ENCODE peak calls at places on chromosomes 7 and 10, in ten cellular contexts. G is neural progenitor cell; O is pancreas; P is right atrium auricular region; B is HCT116; R is CD8-positive, alpha-beta T cell; V is psoas muscle; J is Panc1; D is tibial artery; U is A673. W is an unnamed sample. For H3K4me1, the result is how much of the 10 kb centered on the place peaks cover.

GRCh38 chr10:64416011-64416410 is 894.8 kb downstream of the REEP3 start:
- DNase-seq in V (no peak), R (no peak), J (no peak), P (no peak), B (no peak), G (no peak), O (no peak), D (no peak), U (peak), W (no peak)

GRCh38 chr7:5419523-5420107 is 4.0 kb downstream of the TNRC18 start:
- DNase-seq in V (no peak), B (no peak), J (no peak), R (no peak), U (no peak), O (peak), D (no peak), G (peak), P (no peak), W (no peak)

GRCh38 chr10:124739119-124739921 is 4.9 kb downstream of the FAM53B start:
- DNase-seq in U (no peak), O (no peak), R (no peak), B (no peak), D (no peak), V (no peak), G (peak), J (no peak), P (peak), W (peak)

GRCh38 chr7:98458090-98458875 is 57.4 kb upstream of the BAIAP2L1 start:
- DNase-seq in D (no peak), R (no peak), O (no peak), U (no peak), B (no peak), P (no peak), V (no peak), G (no peak), J (no peak), W (no peak)

GRCh38 chr10:4315529-4315928 is 510.5 kb upstream of the AKR1E2 start:
- DNase-seq in G (no peak), R (no peak), V (no peak), J (peak), O (no peak), D (peak), P (no peak), B (no peak), U (no peak), W (no peak)

GRCh38 chr7:113128028-113128427 is 9.7 kb upstream of the SMIM30 start:
- DNase-seq in V (no peak), J (no peak), P (no peak), U (no peak), R (no peak), G (no peak), D (no peak), B (no peak), O (no peak), W (no peak)

GRCh38 chr7:400901-401485 is 111.0 kb downstream of the FOXL3 start:
- DNase-seq in U (no peak), D (peak), V (no peak), P (no peak), B (no peak), O (peak), R (no peak), G (no peak), J (no peak), W (no peak)

GRCh38 chr10:29590598-29591415 is 44.0 kb downstream of the SVIL start:
- DNase-seq in O (no peak), G (peak), J (peak), D (no peak), V (no peak), B (peak), P (no peak), U (peak), R (no peak), W (peak)

GRCh38 chr7:28706607-28707006 is 251.5 kb downstream of the TRIL start:
- DNase-seq in D (no peak), J (no peak), P (no peak), V (no peak), U (no peak), G (no peak), O (no peak), R (no peak), B (no peak), W (no peak)

GRCh38 chr10:9254353-9254752 is 1199.9 kb downstream of the GATA3 start:
- DNase-seq in U (no peak), O (no peak), J (peak), V (no peak), D (no peak), P (no peak), B (no peak), R (no peak), G (no peak), W (no peak)

GRCh38 chr7:44143606-44144250 is 2.6 kb upstream of the MYL7 start:
- DNase-seq in G (no peak), O (no peak), D (peak), V (no peak), P (no peak), B (no peak), R (no peak), U (no peak), J (no peak), W (no peak)

GRCh38 chr7:78863248-78863647 is 590.2 kb downstream of the MAGI2 start:
- DNase-seq in J (no peak), O (no peak), D (no peak), R (no peak), V (no peak), B (no peak), G (peak), P (no peak), U (no peak), W (no peak)

GRCh38 chr7:143229054-143229790 is 7.4 kb downstream of the TAS2R40 start:
- DNase-seq in O (no peak), V (no peak), D (no peak), U (peak), R (no peak), J (no peak), G (peak), P (no peak), B (no peak), W (no peak)

GRCh38 chr10:93615576-93615975 is 3.2 kb downstream of the PDE6C start:
- DNase-seq in P (no peak), O (no peak), B (no peak), G (no peak), D (no peak), V (no peak), U (no peak), J (no peak), R (no peak), W (no peak)

GRCh38 chr7:34153680-34154270 is 248.4 kb downstream of the BMPER start:
- DNase-seq in U (no peak), D (no peak), G (no peak), B (no peak), P (no peak), R (no peak), J (no peak), O (no peak), V (no peak), W (no peak)

GRCh38 chr10:110008518-110009339 is 945 bp downstream of the ADD3 start:
- DNase-seq in B (no peak), O (peak), R (peak), V (peak), U (peak), P (no peak), G (peak), J (no peak), D (no peak), W (peak)

GRCh38 chr7:154744226-154744860 is 258.6 kb downstream of the PAXIP1 start:
- DNase-seq in J (peak), D (no peak), G (peak), V (no peak), O (peak), R (no peak), P (no peak), B (no peak), U (peak), W (no peak)

GRCh38 chr7:38179719-38180333 is 1.8 kb downstream of the STARD3NL start:
- DNase-seq in P (no peak), D (no peak), U (no peak), R (no peak), G (no peak), B (no peak), V (no peak), O (no peak), J (no peak), W (no peak)

GRCh38 chr7:41881313-41882130 is 178.6 kb upstream of the INHBA start:
- DNase-seq in J (no peak), B (no peak), V (no peak), D (peak), P (no peak), R (peak), G (no peak), O (peak), U (no peak), W (no peak)

GRCh38 chr7:22137026-22137425 is 191.3 kb upstream of the CDCA7L start:
- DNase-seq in V (no peak), B (no peak), O (no peak), G (no peak), D (no peak), P (no peak), J (no peak), U (no peak), R (no peak), W (no peak)
- H3K4me1 ChIP-seq in V (under half), B (under half), O (under half), G (under half), D (under half), P (under half), J (under half), U (half or more), R (under half), W (under half)

GRCh38 chr10:71436268-71436922 is 39.7 kb downstream of the CDH23 start:
- DNase-seq in O (no peak), V (no peak), D (peak), R (no peak), U (peak), P (no peak), G (no peak), B (no peak), J (no peak), W (no peak)
- H3K4me3 ChIP-seq in O (no peak), V (no peak), D (no peak), R (no peak), U (no peak), P (no peak), G (no peak), B (no peak), J (no peak), W (no peak)

DNA sequence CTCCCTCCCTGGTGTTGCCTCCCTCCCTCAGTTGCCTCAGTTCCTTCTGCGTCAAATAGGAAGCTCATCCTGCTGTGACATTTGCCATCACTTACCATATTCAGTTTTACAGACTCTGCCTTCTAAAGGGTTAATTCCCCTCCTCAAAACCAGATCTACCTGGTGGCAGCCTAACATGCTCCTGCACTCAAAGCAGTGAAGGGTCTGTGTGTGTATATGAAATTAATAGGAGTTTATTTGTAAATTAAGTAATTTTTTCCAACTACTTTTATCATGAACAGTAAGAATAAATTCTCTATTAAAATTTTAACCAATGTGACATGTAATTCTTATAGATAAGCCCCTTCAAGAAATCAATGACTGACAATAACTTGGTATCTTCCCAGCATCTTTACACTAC is 158.6 kb upstream of the INSYN2A start:
- DNase-seq in J (no peak), G (no peak), V (no peak), P (no peak), R (no peak), D (no peak), U (no peak), O (no peak), B (peak), W (peak)
- TF ChIP-seq CTCF in J (peak), G (peak), V (no peak), P (no peak), R (no peak), D (peak), U (peak), O (no peak), B (peak), W (peak)

GRCh38 chr7:45359781-45360180 is 202.2 kb downstream of the RAMP3 start:
- DNase-seq in G (no peak), O (no peak), B (no peak), R (no peak), P (no peak), V (no peak), U (no peak), D (no peak), J (no peak), W (no peak)

GRCh38 chr7:45363669-45364068 is 206.1 kb downstream of the RAMP3 start:
- DNase-seq in G (no peak), P (no peak), O (no peak), D (no peak), U (no peak), V (no peak), B (no peak), J (no peak), R (no peak), W (peak)

GRCh38 chr7:45359250-45359649 is 201.7 kb downstream of the RAMP3 start:
- DNase-seq in G (no peak), U (no peak), B (no peak), R (no peak), O (no peak), V (no peak), D (no peak), J (no peak), P (no peak), W (no peak)

DNA sequence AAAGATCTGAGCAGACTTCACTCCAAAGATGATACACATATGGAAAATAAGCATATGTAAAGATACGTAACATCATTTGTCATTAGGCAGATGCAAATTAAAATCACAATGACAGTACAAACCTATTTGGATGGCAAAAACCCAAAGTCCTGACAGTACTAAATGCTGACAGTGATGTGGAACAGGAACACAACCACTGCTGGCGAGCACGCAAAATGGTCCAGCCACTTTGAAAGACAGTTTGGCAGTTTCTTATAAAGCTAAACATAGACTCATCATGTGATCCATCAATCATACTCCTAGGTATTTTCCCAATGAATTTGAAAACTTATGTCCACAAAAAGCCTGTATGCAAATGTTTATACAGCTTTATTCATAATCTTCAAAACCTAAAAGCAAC is 200.7 kb downstream of the RAMP3 start:
- DNase-seq in V (no peak), D (no peak), R (no peak), B (no peak), J (no peak), G (no peak), U (no peak), O (no peak), P (no peak), W (no peak)
- H3K4me1 ChIP-seq in V (under half), D (under half), R (under half), B (under half), J (under half), G (under half), U (under half), O (under half), P (under half), W (under half)

DNA sequence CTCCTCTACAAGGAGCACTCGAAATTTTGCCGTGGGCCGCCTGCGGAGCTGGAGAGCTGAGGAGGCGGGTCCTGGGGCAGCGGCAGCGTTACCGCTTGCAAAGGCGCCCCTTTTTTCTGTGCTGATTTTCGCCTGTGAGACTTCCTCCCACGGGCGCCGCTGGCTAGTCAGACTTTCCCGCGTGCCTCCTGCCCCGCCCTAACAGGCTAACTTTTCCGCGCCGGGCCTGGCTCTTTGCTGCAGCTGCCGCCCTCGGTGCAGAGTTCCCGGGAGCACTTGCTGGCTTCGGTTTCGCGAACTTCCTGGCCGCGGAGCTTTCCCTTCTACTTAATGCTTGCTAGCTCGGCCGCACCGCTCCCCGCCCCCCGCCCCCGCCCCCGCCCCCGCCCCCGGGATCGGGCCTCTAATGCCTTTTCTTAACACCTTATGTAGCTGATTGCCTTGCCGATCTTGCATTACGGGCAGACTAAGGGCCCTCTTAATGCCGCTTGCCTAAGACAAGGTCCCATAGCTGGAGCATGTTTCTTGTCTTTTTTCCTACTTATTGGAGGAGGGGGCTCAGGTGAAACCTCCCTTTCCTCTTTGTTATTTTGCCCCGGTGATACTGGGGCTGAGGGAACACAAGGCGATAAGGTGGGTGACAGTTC is 37.9 kb upstream of the RASGEF1A start:
- DNase-seq in P (peak), R (peak), O (peak), D (peak), U (peak), J (no peak), V (peak), G (peak), B (no peak), W (peak)
- H3K4me3 ChIP-seq in P (peak), R (peak), O (peak), D (peak), U (peak), J (peak), V (peak), G (peak), B (peak), W (peak)